ENCODE peak calls at places on chromosomes 4 and X, in eight cellular contexts. Y is ovary, U is ascending aorta, C is GM23338, H is brain microvascular endothelial cell, M is left ventricle myocardium inferior, E is tibial artery, S is cardiac muscle cell. W is an unnamed sample.

GRCh38 chr4:15344041-15344440 is 83.8 kb upstream of the C1QTNF7 start:
- DNase-seq in Y (no peak), U (no peak), C (no peak), H (peak), M (no peak), E (no peak), S (no peak), W (peak)

GRCh38 chr4:131054489-131055019 is 1958.6 kb downstream of the C4orf33 start:
- DNase-seq in Y (no peak), U (no peak), C (peak), H (no peak), M (no peak), E (no peak), S (no peak), W (no peak)

GRCh38 chr4:154578919-154579318 is 11.6 kb downstream of the FGA start:
- DNase-seq in Y (no peak), U (no peak), C (no peak), H (no peak), M (no peak), E (no peak), S (no peak), W (no peak)

GRCh38 chrX:79506001-79506400 is 138.9 kb upstream of the ITM2A start:
- DNase-seq in Y (no peak), U (no peak), C (no peak), H (no peak), M (no peak), E (no peak), S (no peak), W (no peak)

GRCh38 chrX:28016823-28017222 is 35.6 kb upstream of the DCAF8L1 start:
- DNase-seq in Y (no peak), U (no peak), C (no peak), H (no peak), M (no peak), E (no peak), S (no peak), W (no peak)

GRCh38 chr4:152385551-152385950 is 150.3 kb downstream of the FBXW7 start:
- DNase-seq in Y (no peak), U (no peak), C (peak), H (no peak), M (no peak), E (no peak), S (no peak), W (no peak)

GRCh38 chr4:38131371-38132139 is 171.4 kb downstream of the PTTG2 start:
- DNase-seq in Y (no peak), U (no peak), C (peak), H (peak), M (no peak), E (no peak), S (peak), W (no peak)

GRCh38 chrX:56728321-56728720 is 722 bp upstream of the NBDY start:
- DNase-seq in Y (no peak), U (no peak), C (no peak), H (no peak), M (no peak), E (no peak), S (peak), W (no peak)

GRCh38 chr4:101191302-101192098 is 155.8 kb downstream of the PPP3CA start:
- DNase-seq in Y (peak), U (peak), C (peak), H (peak), M (peak), E (peak), S (no peak), W (peak)

GRCh38 chrX:56232221-56233082 is at the start of gene KLF8:
- DNase-seq in Y (peak), U (peak), C (peak), H (no peak), M (peak), E (peak), S (peak), W (no peak)

GRCh38 chr4:185933078-185933581 is 121.1 kb upstream of the SORBS2 start:
- DNase-seq in Y (no peak), U (peak), C (no peak), H (peak), M (no peak), E (no peak), S (no peak), W (peak)

GRCh38 chr4:156536661-156537060 is 434.9 kb downstream of the PDGFC start:
- DNase-seq in Y (no peak), U (no peak), C (no peak), H (no peak), M (no peak), E (no peak), S (no peak), W (no peak)

GRCh38 chrX:65928522-65928921 is 111.4 kb downstream of the VSIG4 start:
- DNase-seq in Y (no peak), U (no peak), C (no peak), H (no peak), M (no peak), E (no peak), S (no peak), W (no peak)

GRCh38 chrX:51893931-51894696 is 691 bp downstream of the MAGED1 start:
- DNase-seq in Y (no peak), U (peak), C (peak), H (no peak), M (no peak), E (peak), S (peak), W (no peak)

GRCh38 chr4:1574601-1575417 is 109.3 kb downstream of the FAM53A start:
- DNase-seq in Y (no peak), U (no peak), C (no peak), H (no peak), M (no peak), E (no peak), S (no peak), W (no peak)

GRCh38 chrX:67612231-67612630 is 68.4 kb downstream of the AR start:
- DNase-seq in Y (no peak), U (no peak), C (no peak), H (no peak), M (no peak), E (no peak), S (no peak), W (no peak)

GRCh38 chr4:58603951-58604350 is 1493.8 kb upstream of the IGFBP7 start:
- DNase-seq in Y (no peak), U (no peak), C (no peak), H (no peak), M (no peak), E (no peak), S (no peak), W (no peak)

GRCh38 chrX:150696264-150696789 is 3.1 kb downstream of the MTMR1 start:
- DNase-seq in Y (no peak), U (no peak), C (no peak), H (no peak), M (no peak), E (no peak), S (no peak), W (no peak)

GRCh38 chrX:67692246-67692645 is 148.4 kb downstream of the AR start:
- DNase-seq in Y (no peak), U (no peak), C (no peak), H (peak), M (no peak), E (no peak), S (no peak), W (peak)

GRCh38 chrX:41515376-41515775 is 68.2 kb downstream of the NYX start:
- DNase-seq in Y (no peak), U (no peak), C (peak), H (no peak), M (no peak), E (no peak), S (no peak), W (no peak)

GRCh38 chr4:174808119-174808518 is 20.9 kb downstream of the GLRA3 start:
- DNase-seq in Y (no peak), U (no peak), C (no peak), H (no peak), M (no peak), E (no peak), S (no peak), W (no peak)

GRCh38 chrX:48086119-48086518 is 14.7 kb upstream of the ZNF630 start:
- DNase-seq in Y (no peak), U (no peak), C (no peak), H (no peak), M (no peak), E (no peak), S (no peak), W (no peak)

GRCh38 chr4:2595436-2595835 is 59.0 kb downstream of the FAM193A start:
- DNase-seq in Y (no peak), U (no peak), C (no peak), H (no peak), M (no peak), E (no peak), S (no peak), W (no peak)

DNA sequence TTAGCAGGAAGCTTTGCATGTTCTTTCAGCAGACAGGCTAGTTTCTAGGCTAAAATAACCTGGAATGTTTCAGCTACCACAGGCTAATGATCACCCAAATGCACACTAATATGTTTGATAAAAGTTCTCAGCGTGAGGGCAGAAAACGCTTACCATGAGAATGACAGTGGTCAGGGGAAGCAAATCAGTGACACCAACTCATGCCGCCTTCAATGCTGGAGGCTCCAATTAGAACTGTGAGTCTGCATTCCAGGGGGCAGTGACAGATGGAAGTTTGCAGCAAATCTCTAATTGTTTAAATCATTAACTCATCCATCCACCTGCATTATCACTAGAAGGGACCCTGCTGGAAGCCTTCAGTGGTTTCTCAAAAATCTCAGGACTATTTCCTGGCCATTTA is 43.2 kb downstream of the ANOS1 start:
- DNase-seq in Y (no peak), U (no peak), C (peak), H (no peak), M (no peak), E (no peak), S (peak), W (no peak)
- H3K4me3 ChIP-seq in Y (no peak), U (no peak), C (no peak), H (no peak), M (no peak), E (no peak), S (no peak), W (no peak)

DNA sequence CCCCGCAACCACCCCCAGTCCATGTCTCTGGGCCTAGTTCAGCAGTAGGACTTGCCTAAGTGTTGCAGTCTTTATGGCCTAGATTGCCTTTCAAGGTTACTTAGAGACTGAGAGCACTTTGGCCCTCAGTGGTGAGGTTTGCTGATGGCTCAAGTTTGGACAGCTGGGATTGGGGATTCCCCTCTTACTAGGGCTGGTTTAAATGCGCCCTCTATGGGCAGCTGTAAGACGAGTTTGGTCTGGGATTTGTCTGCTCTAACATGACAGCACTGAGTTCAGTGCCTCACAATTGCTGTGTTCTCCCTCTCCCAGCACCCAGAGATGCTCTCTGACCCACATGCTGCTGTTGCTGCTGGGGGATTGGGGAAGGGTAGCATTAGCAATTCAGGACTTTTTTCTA is 23.1 kb downstream of the DACH2 start:
- DNase-seq in Y (no peak), U (no peak), C (peak), H (peak), M (no peak), E (no peak), S (peak), W (peak)
- TF ChIP-seq CTCF in Y (no peak), U (no peak), C (peak), H (peak), M (peak), E (no peak), S (no peak), W (peak)

GRCh38 chr4:184463158-184463557 is 11.2 kb downstream of the IRF2 start:
- DNase-seq in Y (no peak), U (no peak), C (no peak), H (no peak), M (no peak), E (no peak), S (no peak), W (no peak)

GRCh38 chr4:184462724-184463123 is 11.6 kb downstream of the IRF2 start:
- DNase-seq in Y (no peak), U (no peak), C (no peak), H (no peak), M (no peak), E (no peak), S (no peak), W (no peak)

GRCh38 chr4:184463856-184464255 is 10.5 kb downstream of the IRF2 start:
- DNase-seq in Y (no peak), U (no peak), C (no peak), H (no peak), M (no peak), E (no peak), S (no peak), W (no peak)

GRCh38 chr4:184460495-184461285 is 13.7 kb downstream of the IRF2 start:
- DNase-seq in Y (no peak), U (no peak), C (no peak), H (no peak), M (no peak), E (no peak), S (no peak), W (no peak)

GRCh38 chr4:184461711-184462110 is 12.6 kb downstream of the IRF2 start:
- DNase-seq in Y (no peak), U (no peak), C (peak), H (no peak), M (no peak), E (no peak), S (no peak), W (no peak)
- H3K4me3 ChIP-seq in Y (no peak), U (no peak), C (no peak), H (no peak), M (no peak), E (no peak), S (no peak), W (no peak)

GRCh38 chr4:188658958-188659522 is 519.8 kb downstream of the TRIML1 start:
- DNase-seq in Y (no peak), U (no peak), C (peak), H (no peak), M (no peak), E (no peak), S (no peak), W (no peak)

GRCh38 chr4:188665466-188665865 is 526.2 kb downstream of the TRIML1 start:
- DNase-seq in Y (no peak), U (no peak), C (no peak), H (no peak), M (no peak), E (no peak), S (no peak), W (no peak)

GRCh38 chr4:188660796-188661195 is 521.6 kb downstream of the TRIML1 start:
- DNase-seq in Y (no peak), U (no peak), C (no peak), H (no peak), M (no peak), E (no peak), S (no peak), W (no peak)

GRCh38 chr4:188663369-188663768 is 524.1 kb downstream of the TRIML1 start:
- DNase-seq in Y (no peak), U (no peak), C (no peak), H (no peak), M (no peak), E (no peak), S (no peak), W (no peak)

DNA sequence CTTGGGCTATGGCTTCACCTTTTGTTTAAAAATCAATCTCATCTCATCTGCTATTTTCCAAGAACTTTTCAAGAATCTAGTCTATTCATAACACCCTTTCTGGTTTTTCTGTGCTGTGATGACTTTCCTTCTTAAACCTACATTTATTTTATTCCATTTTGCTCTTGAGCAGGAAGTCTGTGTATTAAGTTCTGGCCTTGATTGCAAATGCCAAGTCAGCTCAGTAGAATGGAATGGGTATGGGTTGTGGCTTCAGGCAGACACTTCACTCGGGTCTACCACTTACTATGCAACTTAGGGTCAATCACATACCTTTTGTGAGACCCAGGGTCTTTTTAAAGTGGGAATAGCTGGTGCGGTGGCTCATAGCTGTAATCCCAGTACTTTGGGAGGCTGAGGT is 522.3 kb downstream of the TRIML1 start:
- DNase-seq in Y (no peak), U (no peak), C (no peak), H (no peak), M (no peak), E (no peak), S (no peak), W (no peak)
- TF ChIP-seq CTCF in Y (no peak), U (no peak), C (no peak), H (no peak), M (no peak), E (no peak), S (no peak), W (no peak)

DNA sequence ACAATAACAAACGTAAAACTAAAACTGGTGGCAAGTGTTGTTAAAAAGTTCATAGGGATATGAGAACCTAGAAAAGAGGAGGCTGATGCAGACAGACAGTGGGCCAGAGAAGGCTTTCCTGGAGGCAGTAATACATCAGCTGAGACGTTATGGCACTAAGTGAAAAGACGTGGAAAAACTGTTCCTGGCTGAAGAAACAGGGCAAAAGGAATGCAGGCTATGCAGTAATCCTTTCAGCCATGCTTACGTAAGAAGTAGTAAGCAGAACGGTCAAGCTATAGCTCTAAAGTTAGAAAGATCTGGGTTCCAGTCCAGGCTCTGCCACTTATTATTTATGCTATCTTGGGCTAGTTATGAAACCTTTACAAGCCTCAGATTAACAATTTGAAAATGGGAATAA is 6.4 kb downstream of the LAMTOR3 start:
- DNase-seq in Y (no peak), U (no peak), C (no peak), H (no peak), M (no peak), E (no peak), S (no peak), W (no peak)
- H3K4me3 ChIP-seq in Y (no peak), U (no peak), C (no peak), H (no peak), M (no peak), E (no peak), S (no peak), W (no peak)

GRCh38 chrX:12383196-12383595 is 244.9 kb downstream of the FRMPD4 start:
- DNase-seq in Y (no peak), U (no peak), C (peak), H (no peak), M (no peak), E (no peak), S (no peak), W (no peak)
- TF ChIP-seq CTCF in Y (no peak), U (no peak), C (peak), H (peak), M (no peak), E (no peak), S (peak), W (peak)

DNA sequence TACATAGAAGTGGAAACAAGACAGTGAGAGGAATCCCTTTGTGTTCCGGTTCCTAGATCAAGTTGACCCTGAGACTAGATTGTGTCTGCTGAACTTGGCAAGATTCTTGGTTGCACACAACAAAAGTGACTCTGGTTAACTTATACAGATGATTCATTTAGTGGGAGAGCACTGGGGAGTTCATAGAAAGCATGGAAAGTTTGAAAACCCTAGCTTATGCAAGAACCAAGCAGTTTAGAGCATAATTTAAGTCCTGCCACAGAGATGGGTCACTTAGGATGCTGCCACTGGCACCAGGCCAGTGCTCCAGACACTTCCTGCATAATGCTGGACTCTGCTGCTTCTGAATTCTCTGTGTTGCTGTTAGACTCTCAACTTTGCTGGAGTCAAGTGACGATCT is 12.8 kb upstream of the DCUN1D4 start:
- DNase-seq in Y (no peak), U (no peak), C (no peak), H (no peak), M (no peak), E (no peak), S (no peak), W (no peak)
- H3K4me3 ChIP-seq in Y (no peak), U (no peak), C (no peak), H (no peak), M (no peak), E (no peak), S (no peak), W (no peak)

DNA sequence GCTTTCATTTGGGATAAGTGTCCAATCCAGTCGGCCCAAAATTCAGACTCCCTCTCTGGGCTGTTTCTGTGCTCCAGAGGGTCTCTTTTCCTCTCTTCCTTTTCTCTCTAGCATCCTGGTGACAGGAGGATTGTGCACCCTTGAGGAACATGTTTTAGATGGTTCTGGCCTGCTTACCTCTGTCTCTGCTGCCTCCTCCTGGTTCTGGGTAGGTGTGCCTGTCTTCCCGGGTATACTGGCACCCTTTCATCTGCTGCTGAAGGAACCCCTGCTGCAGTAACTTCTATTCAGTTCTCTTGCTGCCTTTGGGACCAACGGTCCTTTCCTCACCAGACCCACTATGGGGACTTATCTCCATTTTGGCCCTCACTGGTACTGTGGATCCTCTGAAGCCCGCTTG is 53.2 kb downstream of the HMGB2 start:
- DNase-seq in Y (no peak), U (no peak), C (no peak), H (no peak), M (no peak), E (no peak), S (no peak), W (no peak)
- TF ChIP-seq CTCF in Y (no peak), U (no peak), C (peak), H (no peak), M (no peak), E (no peak), S (no peak), W (no peak)

W was measured in AG09309.